ENCODE peak calls at places on chromosomes 6 and 20, in nine cellular contexts. One of them, this sample, is unnamed.
A peak's percentile ranks its signal among the peaks of the same experiment; 100 is the strongest.

GRCh38 chr20:63861365-63861934 is at the start of gene ABHD16B:
- DNase-seq in EL: no peak
- DNase-seq in left ventricle myocardium superior: no peak
- DNase-seq in HS-27A: no peak
- DNase-seq in epithelial cell of prostate: no peak
- DNase-seq in tibial nerve: no peak
- DNase-seq in dorsolateral prefrontal cortex: no peak
- DNase-seq in fibroblast of pulmonary artery: no peak
- DNase-seq in SW480: no peak
- DNase-seq in this sample: no peak

GRCh38 chr20:59525500-59526241 is 78.7 kb upstream of the PHACTR3 start:
- DNase-seq in EL: peak; percentile 58
- DNase-seq in left ventricle myocardium superior: peak; percentile 73
- DNase-seq in HS-27A: no peak
- DNase-seq in epithelial cell of prostate: no peak
- DNase-seq in tibial nerve: no peak
- DNase-seq in dorsolateral prefrontal cortex: peak; percentile 65
- DNase-seq in fibroblast of pulmonary artery: peak; percentile 46
- DNase-seq in SW480: peak; percentile 67
- DNase-seq in this sample: peak; percentile 69

GRCh38 chr20:10430000-10430466 is 4.0 kb downstream of the MKKS start:
- DNase-seq in EL: peak; percentile 21
- DNase-seq in left ventricle myocardium superior: no peak
- DNase-seq in HS-27A: no peak
- DNase-seq in epithelial cell of prostate: peak; percentile 54
- DNase-seq in tibial nerve: no peak
- DNase-seq in dorsolateral prefrontal cortex: no peak
- DNase-seq in fibroblast of pulmonary artery: peak; percentile 42
- DNase-seq in SW480: peak; percentile 32
- DNase-seq in this sample: no peak

GRCh38 chr20:33423141-33423834 is 20.3 kb downstream of the SNTA1 start:
- DNase-seq in EL: peak; percentile 82
- DNase-seq in left ventricle myocardium superior: peak; percentile 88
- DNase-seq in HS-27A: peak; percentile 95
- DNase-seq in epithelial cell of prostate: no peak
- DNase-seq in tibial nerve: no peak
- DNase-seq in dorsolateral prefrontal cortex: no peak
- DNase-seq in fibroblast of pulmonary artery: peak; percentile 69
- DNase-seq in SW480: peak; percentile 83
- DNase-seq in this sample: peak; percentile 88

GRCh38 chr6:152399409-152399808 is 237.8 kb downstream of the SYNE1 start:
- DNase-seq in EL: no peak
- DNase-seq in left ventricle myocardium superior: no peak
- DNase-seq in HS-27A: no peak
- DNase-seq in epithelial cell of prostate: no peak
- DNase-seq in tibial nerve: no peak
- DNase-seq in dorsolateral prefrontal cortex: no peak
- DNase-seq in fibroblast of pulmonary artery: no peak
- DNase-seq in SW480: no peak
- DNase-seq in this sample: peak; percentile 40

GRCh38 chr6:144360401-144360800 is 75.3 kb downstream of the UTRN start:
- DNase-seq in EL: peak; percentile 86
- DNase-seq in left ventricle myocardium superior: no peak
- DNase-seq in HS-27A: no peak
- DNase-seq in epithelial cell of prostate: no peak
- DNase-seq in tibial nerve: no peak
- DNase-seq in dorsolateral prefrontal cortex: no peak
- DNase-seq in fibroblast of pulmonary artery: no peak
- DNase-seq in SW480: no peak
- DNase-seq in this sample: no peak

GRCh38 chr6:37668251-37668650 is 29.4 kb downstream of the MDGA1 start:
- DNase-seq in EL: peak; percentile 22
- DNase-seq in left ventricle myocardium superior: no peak
- DNase-seq in HS-27A: no peak
- DNase-seq in epithelial cell of prostate: peak; percentile 27
- DNase-seq in tibial nerve: no peak
- DNase-seq in dorsolateral prefrontal cortex: no peak
- DNase-seq in fibroblast of pulmonary artery: no peak
- DNase-seq in SW480: peak; percentile 5
- DNase-seq in this sample: no peak

GRCh38 chr6:167750956-167751358 is 75.8 kb upstream of the AFDN start:
- DNase-seq in EL: no peak
- DNase-seq in left ventricle myocardium superior: peak; percentile 84
- DNase-seq in HS-27A: no peak
- DNase-seq in epithelial cell of prostate: peak; percentile 87
- DNase-seq in tibial nerve: no peak
- DNase-seq in dorsolateral prefrontal cortex: no peak
- DNase-seq in fibroblast of pulmonary artery: no peak
- DNase-seq in SW480: no peak
- DNase-seq in this sample: no peak

GRCh38 chr6:96110878-96111277 is 95.1 kb downstream of the FUT9 start:
- DNase-seq in EL: no peak
- DNase-seq in left ventricle myocardium superior: no peak
- DNase-seq in HS-27A: no peak
- DNase-seq in epithelial cell of prostate: peak; percentile 50
- DNase-seq in tibial nerve: no peak
- DNase-seq in dorsolateral prefrontal cortex: no peak
- DNase-seq in fibroblast of pulmonary artery: no peak
- DNase-seq in SW480: no peak
- DNase-seq in this sample: no peak

GRCh38 chr6:19805146-19805515 is 32.0 kb upstream of the ID4 start:
- DNase-seq in EL: no peak
- DNase-seq in left ventricle myocardium superior: no peak
- DNase-seq in HS-27A: no peak
- DNase-seq in epithelial cell of prostate: no peak
- DNase-seq in tibial nerve: no peak
- DNase-seq in dorsolateral prefrontal cortex: no peak
- DNase-seq in fibroblast of pulmonary artery: no peak
- DNase-seq in SW480: peak; percentile 9
- DNase-seq in this sample: peak; percentile 5

GRCh38 chr20:57804470-57805250 is 94.8 kb upstream of the PMEPA1 start:
- DNase-seq in EL: no peak
- DNase-seq in left ventricle myocardium superior: no peak
- DNase-seq in HS-27A: no peak
- DNase-seq in epithelial cell of prostate: no peak
- DNase-seq in tibial nerve: no peak
- DNase-seq in dorsolateral prefrontal cortex: no peak
- DNase-seq in fibroblast of pulmonary artery: no peak
- DNase-seq in SW480: no peak
- DNase-seq in this sample: no peak

GRCh38 chr20:63182946-63183415 is 33.0 kb downstream of the YTHDF1 start:
- DNase-seq in EL: no peak
- DNase-seq in left ventricle myocardium superior: no peak
- DNase-seq in HS-27A: no peak
- DNase-seq in epithelial cell of prostate: no peak
- DNase-seq in tibial nerve: no peak
- DNase-seq in dorsolateral prefrontal cortex: no peak
- DNase-seq in fibroblast of pulmonary artery: no peak
- DNase-seq in SW480: no peak
- DNase-seq in this sample: no peak

GRCh38 chr6:14673201-14673600 is 555.6 kb downstream of the CD83 start:
- DNase-seq in EL: peak; percentile 81
- DNase-seq in left ventricle myocardium superior: no peak
- DNase-seq in HS-27A: no peak
- DNase-seq in epithelial cell of prostate: no peak
- DNase-seq in tibial nerve: no peak
- DNase-seq in dorsolateral prefrontal cortex: no peak
- DNase-seq in fibroblast of pulmonary artery: peak; percentile 77
- DNase-seq in SW480: no peak
- DNase-seq in this sample: peak; percentile 11

GRCh38 chr20:19964289-19965263 is 52.6 kb upstream of the NAA20 start:
- DNase-seq in EL: peak; percentile 83
- DNase-seq in left ventricle myocardium superior: peak; percentile 58
- DNase-seq in HS-27A: no peak
- DNase-seq in epithelial cell of prostate: peak; percentile 57
- DNase-seq in tibial nerve: no peak
- DNase-seq in dorsolateral prefrontal cortex: no peak
- DNase-seq in fibroblast of pulmonary artery: peak; percentile 92
- DNase-seq in SW480: peak; percentile 48
- DNase-seq in this sample: peak; percentile 93

GRCh38 chr20:63321148-63321831 is 28.3 kb downstream of the COL20A1 start:
- DNase-seq in EL: peak; percentile 36
- DNase-seq in left ventricle myocardium superior: peak; percentile 86
- DNase-seq in HS-27A: no peak
- DNase-seq in epithelial cell of prostate: no peak
- DNase-seq in tibial nerve: no peak
- DNase-seq in dorsolateral prefrontal cortex: peak; percentile 76
- DNase-seq in fibroblast of pulmonary artery: peak; percentile 39
- DNase-seq in SW480: no peak
- DNase-seq in this sample: peak; percentile 64

GRCh38 chr6:44133003-44133931 is 5.9 kb downstream of the TMEM63B start:
- DNase-seq in EL: peak; percentile 64
- DNase-seq in left ventricle myocardium superior: peak; percentile 66
- DNase-seq in HS-27A: no peak
- DNase-seq in epithelial cell of prostate: no peak
- DNase-seq in tibial nerve: no peak
- DNase-seq in dorsolateral prefrontal cortex: peak; percentile 80
- DNase-seq in fibroblast of pulmonary artery: peak; percentile 52
- DNase-seq in SW480: peak; percentile 29
- DNase-seq in this sample: peak; percentile 55

GRCh38 chr6:91081452-91082067 is 494.7 kb upstream of the MAP3K7 start:
- DNase-seq in EL: peak; percentile 12
- DNase-seq in left ventricle myocardium superior: no peak
- DNase-seq in HS-27A: no peak
- DNase-seq in epithelial cell of prostate: peak; percentile 5
- DNase-seq in tibial nerve: no peak
- DNase-seq in dorsolateral prefrontal cortex: no peak
- DNase-seq in fibroblast of pulmonary artery: peak; percentile 68
- DNase-seq in SW480: peak; percentile 36
- DNase-seq in this sample: peak; percentile 38

GRCh38 chr20:35288325-35289060 is 3.7 kb downstream of the FAM83C start:
- DNase-seq in EL: no peak
- DNase-seq in left ventricle myocardium superior: peak; percentile 30
- DNase-seq in HS-27A: no peak
- DNase-seq in epithelial cell of prostate: no peak
- DNase-seq in tibial nerve: no peak
- DNase-seq in dorsolateral prefrontal cortex: no peak
- DNase-seq in fibroblast of pulmonary artery: no peak
- DNase-seq in SW480: no peak
- DNase-seq in this sample: no peak

GRCh38 chr6:140572129-140572528 is 1197.7 kb upstream of the CITED2 start:
- DNase-seq in EL: peak; percentile 92
- DNase-seq in left ventricle myocardium superior: no peak
- DNase-seq in HS-27A: peak; percentile 73
- DNase-seq in epithelial cell of prostate: peak; percentile 33
- DNase-seq in tibial nerve: no peak
- DNase-seq in dorsolateral prefrontal cortex: no peak
- DNase-seq in fibroblast of pulmonary artery: peak; percentile 96
- DNase-seq in SW480: no peak
- DNase-seq in this sample: peak; percentile 65